ENCODE peak calls at places on chromosomes 1 and 21, in nine cellular contexts. J is NCI-H82; X is AG04449; T is endothelial cell; H is NCI-H460; W is NCI-H748 treated with DMSO at 0.1 percent for 48 hours; F is T1000; G is COR-L47; K is CD8-positive, alpha-beta T cell. I is an unnamed sample.

GRCh38 chr1:108643492-108644333 is 17.2 kb downstream of the HENMT1 start:
- DNase-seq in G (peak), T (no peak), K (no peak), X (peak), W (peak), F (no peak), H (peak), J (peak), I (peak)

GRCh38 chr1:170162385-170163226 is 16.8 kb downstream of the NTMT2 start:
- DNase-seq in H (no peak), J (peak), K (no peak), F (peak), G (no peak), W (no peak), X (peak), T (peak), I (peak)

GRCh38 chr1:243926803-243927245 is 76.8 kb upstream of the AKT3 start:
- DNase-seq in J (peak), T (no peak), G (no peak), W (no peak), X (peak), F (no peak), K (no peak), H (peak), I (peak)

GRCh38 chr1:8091691-8092090 is 65.6 kb upstream of the ERRFI1 start:
- DNase-seq in W (no peak), F (no peak), G (no peak), H (no peak), J (no peak), T (no peak), K (no peak), X (no peak), I (no peak)

GRCh38 chr1:228039006-228039481 is 32.2 kb downstream of the WNT3A start:
- DNase-seq in T (no peak), W (no peak), K (peak), X (no peak), G (no peak), H (no peak), F (no peak), J (no peak), I (no peak)

GRCh38 chr1:169529068-169529642 is 43.4 kb upstream of the SLC19A2 start:
- DNase-seq in X (no peak), K (no peak), F (no peak), T (no peak), W (peak), H (no peak), G (no peak), J (peak), I (no peak)

GRCh38 chr1:12600880-12601633 is 17.0 kb downstream of the DHRS3 start:
- DNase-seq in F (peak), T (peak), K (peak), H (no peak), X (no peak), J (peak), W (no peak), G (no peak), I (no peak)

GRCh38 chr1:198880818-198881597 is 242.2 kb downstream of the PTPRC start:
- DNase-seq in H (peak), J (no peak), K (no peak), T (no peak), F (no peak), G (no peak), W (no peak), X (peak), I (peak)

GRCh38 chr1:9070421-9071015 is 1.1 kb upstream of the SLC2A5 start:
- DNase-seq in X (no peak), F (no peak), J (peak), G (no peak), T (no peak), W (no peak), H (no peak), K (no peak), I (no peak)

GRCh38 chr1:17955302-17956285 is 152.0 kb upstream of the IGSF21 start:
- DNase-seq in F (no peak), T (no peak), K (no peak), H (no peak), W (no peak), J (no peak), G (no peak), X (no peak), I (no peak)

GRCh38 chr1:235006132-235006721 is 122.4 kb downstream of the TOMM20 start:
- DNase-seq in H (no peak), K (no peak), G (no peak), F (no peak), J (no peak), W (no peak), T (no peak), X (no peak), I (no peak)

GRCh38 chr21:16205527-16205926 is 475.7 kb downstream of the USP25 start:
- DNase-seq in F (no peak), T (no peak), K (no peak), G (no peak), J (no peak), H (no peak), X (no peak), W (no peak), I (no peak)

GRCh38 chr1:60388092-60388987 is 314.8 kb upstream of the C1orf87 start:
- DNase-seq in W (peak), T (no peak), G (peak), H (no peak), J (no peak), F (peak), K (no peak), X (no peak), I (no peak)

GRCh38 chr1:154420172-154420571 is 15.0 kb downstream of the IL6R start:
- DNase-seq in T (no peak), H (peak), W (no peak), J (no peak), X (peak), K (peak), F (peak), G (no peak), I (peak)

GRCh38 chr1:23960291-23960718 is 677 bp downstream of the PNRC2 start:
- DNase-seq in K (no peak), X (no peak), G (no peak), H (no peak), W (no peak), F (no peak), J (no peak), T (no peak), I (no peak)

GRCh38 chr1:216815239-216815955 is 92.2 kb upstream of the ESRRG start:
- DNase-seq in G (peak), T (no peak), F (no peak), H (no peak), X (no peak), W (peak), J (peak), K (no peak), I (peak)

GRCh38 chr1:168585191-168585590 is 8.8 kb downstream of the XCL1 start:
- DNase-seq in H (no peak), G (no peak), K (no peak), F (peak), J (no peak), W (no peak), X (no peak), T (no peak), I (peak)

GRCh38 chr1:203771901-203772301 is 6.9 kb downstream of the LAX1 start:
- DNase-seq in X (no peak), G (no peak), W (no peak), K (no peak), J (no peak), T (no peak), H (no peak), F (no peak), I (no peak)

GRCh38 chr1:117600966-117601365 is 4.9 kb upstream of the TENT5C start:
- DNase-seq in T (no peak), H (no peak), F (no peak), X (no peak), W (no peak), J (no peak), K (peak), G (no peak), I (no peak)

GRCh38 chr1:18452550-18452949 is 28.2 kb upstream of the KLHDC7A start:
- DNase-seq in F (no peak), W (no peak), H (no peak), X (no peak), T (no peak), K (no peak), J (peak), G (no peak), I (no peak)

GRCh38 chr1:168229893-168230292 is 4.1 kb downstream of the SFT2D2 start:
- DNase-seq in H (no peak), T (no peak), X (no peak), G (no peak), K (no peak), F (no peak), J (no peak), W (no peak), I (no peak)

GRCh38 chr1:187033721-187034120 is 205.0 kb downstream of the PLA2G4A start:
- DNase-seq in X (no peak), G (no peak), W (no peak), H (no peak), F (no peak), T (no peak), K (no peak), J (no peak), I (no peak)

GRCh38 chr21:23541571-23541970 is 2065.7 kb downstream of the MRPL39 start:
- DNase-seq in X (no peak), F (no peak), G (no peak), T (no peak), W (no peak), J (peak), K (no peak), H (no peak), I (no peak)

GRCh38 chr1:117017648-117018047 is 16.1 kb downstream of the CD101 start:
- DNase-seq in X (no peak), H (no peak), J (peak), F (no peak), K (no peak), G (no peak), W (no peak), T (no peak), I (no peak)

GRCh38 chr21:44709426-44710293 is 1.7 kb downstream of the TSPEAR start:
- DNase-seq in X (no peak), T (no peak), W (no peak), G (peak), H (no peak), F (no peak), J (no peak), K (peak), I (no peak)

GRCh38 chr1:61337981-61338848 is 255.9 kb downstream of the NFIA start:
- DNase-seq in J (peak), X (peak), H (peak), W (peak), G (peak), F (peak), K (no peak), T (peak), I (peak)

GRCh38 chr1:84365225-84366221 is 32.8 kb upstream of the DNASE2B start:
- DNase-seq in H (peak), X (peak), T (no peak), G (no peak), J (no peak), W (no peak), K (no peak), F (peak), I (peak)

GRCh38 chr1:23385119-23385621 is 15.5 kb upstream of the ZNF436 start:
- DNase-seq in H (no peak), G (no peak), F (no peak), J (no peak), X (no peak), K (no peak), T (no peak), W (no peak), I (no peak)

GRCh38 chr1:221327954-221328353 is 413.9 kb downstream of the DUSP10 start:
- DNase-seq in T (no peak), F (no peak), K (no peak), J (peak), X (no peak), H (no peak), W (peak), G (peak), I (no peak)

GRCh38 chr1:54807756-54808155 is 6.6 kb upstream of the TTC22 start:
- DNase-seq in H (no peak), X (no peak), K (no peak), F (no peak), G (no peak), W (no peak), T (no peak), J (no peak), I (no peak)

GRCh38 chr1:236523704-236524141 is at the start of gene LGALS8:
- DNase-seq in G (peak), T (peak), H (peak), X (no peak), K (peak), F (peak), W (peak), J (no peak), I (peak)

GRCh38 chr1:172638885-172639831 is 19.7 kb upstream of the FASLG start:
- DNase-seq in G (no peak), K (peak), J (no peak), X (peak), W (no peak), H (no peak), F (peak), T (no peak), I (peak)

GRCh38 chr1:172682812-172683211 is 23.9 kb downstream of the FASLG start:
- DNase-seq in F (no peak), W (no peak), K (no peak), T (no peak), J (no peak), H (no peak), G (no peak), X (no peak), I (no peak)